ENCODE peak calls at places on chromosomes 2 and 18, in four cellular contexts. One of them, this sample, is unnamed.

GRCh38 chr2:148021059-148021985 is at the start of gene MBD5:
- DNase-seq in tibial nerve: peak; percentile 20
- DNase-seq in OCI-LY7: peak; percentile 71
- DNase-seq in GM13976: peak; percentile 43
- DNase-seq in this sample: peak; percentile 51

GRCh38 chr2:172253190-172254052 is 150.7 kb upstream of the DLX2 start:
- DNase-seq in tibial nerve: peak; percentile 31
- DNase-seq in OCI-LY7: no peak
- DNase-seq in GM13976: no peak
- DNase-seq in this sample: peak; percentile 60

GRCh38 chr2:214492152-214492551 is 81.3 kb downstream of the VWC2L start:
- DNase-seq in tibial nerve: no peak
- DNase-seq in OCI-LY7: no peak
- DNase-seq in GM13976: no peak
- DNase-seq in this sample: no peak

GRCh38 chr2:197919487-197919886 is 115.1 kb downstream of the PLCL1 start:
- DNase-seq in tibial nerve: no peak
- DNase-seq in OCI-LY7: no peak
- DNase-seq in GM13976: no peak
- DNase-seq in this sample: no peak

GRCh38 chr2:148990968-148991367 is 47.5 kb upstream of the LYPD6B start:
- DNase-seq in tibial nerve: no peak
- DNase-seq in OCI-LY7: no peak
- DNase-seq in GM13976: no peak
- DNase-seq in this sample: no peak

GRCh38 chr2:182360012-182360662 is 66.7 kb downstream of the PDE1A start:
- DNase-seq in tibial nerve: peak; percentile 19
- DNase-seq in OCI-LY7: no peak
- DNase-seq in GM13976: no peak
- DNase-seq in this sample: no peak

GRCh38 chr2:218501665-218502064 is 66.5 kb downstream of the USP37 start:
- DNase-seq in tibial nerve: no peak
- DNase-seq in OCI-LY7: no peak
- DNase-seq in GM13976: no peak
- DNase-seq in this sample: no peak

GRCh38 chr2:226836548-226836885 is 663 bp downstream of the RHBDD1 start:
- DNase-seq in tibial nerve: no peak
- DNase-seq in OCI-LY7: no peak
- DNase-seq in GM13976: no peak
- DNase-seq in this sample: no peak

GRCh38 chr18:59627414-59627813 is 69.8 kb downstream of the CCBE1 start:
- DNase-seq in tibial nerve: no peak
- DNase-seq in OCI-LY7: no peak
- DNase-seq in GM13976: no peak
- DNase-seq in this sample: no peak

GRCh38 chr2:233528182-233528581 is 38.4 kb downstream of the USP40 start:
- DNase-seq in tibial nerve: no peak
- DNase-seq in OCI-LY7: no peak
- DNase-seq in GM13976: no peak
- DNase-seq in this sample: no peak

GRCh38 chr2:127149384-127149783 is 42.4 kb upstream of the BIN1 start:
- DNase-seq in tibial nerve: no peak
- DNase-seq in OCI-LY7: no peak
- DNase-seq in GM13976: no peak
- DNase-seq in this sample: no peak

GRCh38 chr2:15298769-15299168 is 262.4 kb downstream of the NBAS start:
- DNase-seq in tibial nerve: no peak
- DNase-seq in OCI-LY7: no peak
- DNase-seq in GM13976: no peak
- DNase-seq in this sample: no peak

GRCh38 chr18:63159590-63159989 is 160.0 kb downstream of the BCL2 start:
- DNase-seq in tibial nerve: no peak
- DNase-seq in OCI-LY7: no peak
- DNase-seq in GM13976: no peak
- DNase-seq in this sample: no peak

GRCh38 chr2:162839419-162839818 is 852 bp upstream of the KCNH7 start:
- DNase-seq in tibial nerve: no peak
- DNase-seq in OCI-LY7: no peak
- DNase-seq in GM13976: peak; percentile 7
- DNase-seq in this sample: no peak

GRCh38 chr18:11310476-11311086 is 161.2 kb upstream of the PIEZO2 start:
- DNase-seq in tibial nerve: peak; percentile 59
- DNase-seq in OCI-LY7: peak; percentile 64
- DNase-seq in GM13976: peak; percentile 52
- DNase-seq in this sample: no peak

GRCh38 chr18:11307716-11308115 is 158.3 kb upstream of the PIEZO2 start:
- DNase-seq in tibial nerve: no peak
- DNase-seq in OCI-LY7: no peak
- DNase-seq in GM13976: no peak
- DNase-seq in this sample: no peak

GRCh38 chr18:11305507-11305906 is 156.1 kb upstream of the PIEZO2 start:
- DNase-seq in tibial nerve: no peak
- DNase-seq in OCI-LY7: no peak
- DNase-seq in GM13976: no peak
- DNase-seq in this sample: no peak

GRCh38 chr18:11308499-11308898 is 159.1 kb upstream of the PIEZO2 start:
- DNase-seq in tibial nerve: no peak
- DNase-seq in OCI-LY7: no peak
- DNase-seq in GM13976: no peak
- DNase-seq in this sample: no peak

GRCh38 chr18:11309172-11309571 is 159.8 kb upstream of the PIEZO2 start:
- DNase-seq in tibial nerve: no peak
- DNase-seq in OCI-LY7: peak; percentile 45
- DNase-seq in GM13976: no peak
- DNase-seq in this sample: no peak
- TF ChIP-seq CTCF in tibial nerve: no peak
- TF ChIP-seq CTCF in OCI-LY7: peak; percentile 59
- TF ChIP-seq CTCF in GM13976: peak; percentile 19
- TF ChIP-seq CTCF in this sample: no peak

DNA sequence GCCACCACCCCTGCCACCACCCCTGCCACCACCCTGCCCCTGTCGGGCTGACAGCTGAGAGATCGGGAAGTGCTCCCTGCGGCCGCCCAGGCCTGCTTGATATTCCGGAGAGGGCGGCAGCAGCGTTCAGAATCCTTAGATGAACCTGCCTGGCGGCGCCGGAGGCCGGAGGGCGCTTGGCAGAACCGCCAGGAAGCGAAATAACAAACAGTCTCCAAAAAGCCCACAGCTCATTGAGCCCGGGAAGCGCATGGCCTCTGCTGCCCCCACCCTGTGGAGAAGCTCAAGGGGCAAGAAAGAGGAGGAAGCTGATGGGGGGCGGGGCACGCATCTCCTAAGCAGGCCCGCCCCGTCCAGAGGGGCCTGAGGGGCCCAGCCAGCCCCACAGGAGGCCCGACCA is 92.2 kb upstream of the MBOAT2 start:
- DNase-seq in tibial nerve: no peak
- DNase-seq in OCI-LY7: no peak
- DNase-seq in GM13976: no peak
- DNase-seq in this sample: no peak
- TF ChIP-seq CTCF in tibial nerve: no peak
- TF ChIP-seq CTCF in OCI-LY7: no peak
- TF ChIP-seq CTCF in GM13976: no peak
- TF ChIP-seq CTCF in this sample: no peak

GRCh38 chr2:193861557-193861956 is 1666.8 kb upstream of the TMEFF2 start:
- DNase-seq in tibial nerve: no peak
- DNase-seq in OCI-LY7: no peak
- DNase-seq in GM13976: no peak
- DNase-seq in this sample: no peak
- TF ChIP-seq CTCF in tibial nerve: no peak
- TF ChIP-seq CTCF in OCI-LY7: peak; percentile 55
- TF ChIP-seq CTCF in GM13976: no peak
- TF ChIP-seq CTCF in this sample: no peak

GRCh38 chr2:158460632-158461297 is 4.0 kb downstream of the PKP4 start:
- DNase-seq in tibial nerve: no peak
- DNase-seq in OCI-LY7: no peak
- DNase-seq in GM13976: no peak
- DNase-seq in this sample: no peak
- TF ChIP-seq CTCF in tibial nerve: no peak
- TF ChIP-seq CTCF in OCI-LY7: peak; percentile 23
- TF ChIP-seq CTCF in GM13976: no peak
- TF ChIP-seq CTCF in this sample: no peak

GRCh38 chr2:108776475-108776874 is 10.1 kb upstream of the CCDC138 start:
- DNase-seq in tibial nerve: no peak
- DNase-seq in OCI-LY7: peak; percentile 26
- DNase-seq in GM13976: peak; percentile 47
- DNase-seq in this sample: no peak
- TF ChIP-seq CTCF in tibial nerve: no peak
- TF ChIP-seq CTCF in OCI-LY7: no peak
- TF ChIP-seq CTCF in GM13976: no peak
- TF ChIP-seq CTCF in this sample: no peak

DNA sequence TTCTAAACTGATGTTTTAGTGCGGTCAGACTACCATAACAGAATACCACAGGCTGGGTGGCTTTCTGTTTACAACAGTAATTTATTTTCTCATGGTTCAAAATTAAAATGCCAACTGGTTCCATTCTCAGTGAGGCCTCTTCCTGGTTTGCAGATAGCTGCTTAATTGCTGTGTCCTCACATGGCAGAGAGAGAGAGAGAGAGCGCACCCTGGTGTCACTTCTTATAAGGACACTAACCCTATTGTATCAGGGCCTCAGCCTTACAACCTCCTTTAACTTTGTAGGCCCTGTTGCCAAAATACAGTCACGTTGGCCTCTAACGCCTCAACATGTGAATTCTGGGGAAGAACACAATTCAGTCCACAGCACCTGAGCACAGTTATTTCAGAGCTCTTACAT is 37.5 kb upstream of the ZNF385B start:
- DNase-seq in tibial nerve: no peak
- DNase-seq in OCI-LY7: peak; percentile 92
- DNase-seq in GM13976: no peak
- DNase-seq in this sample: no peak
- TF ChIP-seq CTCF in tibial nerve: no peak
- TF ChIP-seq CTCF in OCI-LY7: peak; percentile 94
- TF ChIP-seq CTCF in GM13976: no peak
- TF ChIP-seq CTCF in this sample: no peak

DNA sequence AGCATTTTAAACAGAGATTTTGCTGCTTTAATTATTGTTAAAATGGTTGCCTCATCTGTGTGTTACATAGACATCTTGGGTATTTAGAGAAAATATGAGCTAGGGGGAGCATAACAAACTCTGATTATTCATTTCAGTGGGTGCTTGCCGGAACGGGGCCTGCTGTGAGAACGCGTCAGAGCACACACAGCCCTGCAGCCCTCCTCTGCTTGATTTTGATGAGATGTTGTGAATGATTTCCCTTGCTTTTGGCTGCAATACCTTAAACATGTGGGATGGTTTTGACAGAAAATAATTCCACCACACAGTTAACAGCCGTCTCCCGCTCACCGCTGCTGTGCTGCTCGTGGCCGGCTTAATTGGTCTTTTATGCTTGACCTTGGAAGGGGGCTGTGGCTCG is 50.0 kb upstream of the TXNDC2 start:
- DNase-seq in tibial nerve: no peak
- DNase-seq in OCI-LY7: no peak
- DNase-seq in GM13976: no peak
- DNase-seq in this sample: no peak
- TF ChIP-seq CTCF in tibial nerve: no peak
- TF ChIP-seq CTCF in OCI-LY7: no peak
- TF ChIP-seq CTCF in GM13976: no peak
- TF ChIP-seq CTCF in this sample: no peak

GRCh38 chr2:32043561-32043960 is 4.0 kb upstream of the DPY30 start:
- DNase-seq in tibial nerve: no peak
- DNase-seq in OCI-LY7: no peak
- DNase-seq in GM13976: no peak
- DNase-seq in this sample: no peak

DNA sequence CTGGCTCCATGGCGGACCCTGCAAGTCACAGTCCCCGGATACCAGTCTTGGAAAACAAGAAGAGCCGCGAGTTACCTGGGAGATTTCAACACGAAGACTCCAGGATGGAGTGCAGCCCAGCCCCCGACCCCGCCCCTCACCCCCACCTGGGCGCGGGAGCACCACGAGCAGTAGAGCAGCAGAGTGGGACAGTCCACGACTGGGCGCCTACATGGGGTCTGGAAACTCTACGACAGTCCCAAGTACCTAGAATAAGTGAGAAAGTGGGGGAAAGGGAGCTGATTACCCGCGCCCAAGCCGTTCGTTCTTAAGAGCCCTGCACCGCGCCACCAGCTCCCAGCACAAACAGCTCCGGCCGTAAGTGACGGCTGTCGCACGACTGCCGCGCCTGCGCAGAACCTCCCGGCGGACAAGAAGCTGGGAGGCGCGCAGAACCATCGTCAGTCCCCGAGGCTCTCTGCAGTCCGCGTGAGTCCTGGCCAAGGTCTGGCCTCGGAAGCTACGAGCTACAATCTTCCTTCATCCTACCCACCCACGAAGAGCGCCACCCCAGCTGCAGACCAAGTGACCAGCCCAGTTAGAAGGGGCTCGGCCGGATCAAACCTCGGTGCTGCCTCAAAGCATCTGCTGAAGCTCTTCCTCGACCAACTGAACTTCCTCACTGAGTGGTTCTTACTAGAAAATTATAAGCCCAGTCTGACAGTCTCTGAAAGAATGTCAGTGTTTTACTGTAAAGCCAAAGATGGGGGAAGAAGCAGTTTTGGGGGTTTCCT is at the start of gene DPY30:
- DNase-seq in tibial nerve: peak; percentile 86
- DNase-seq in OCI-LY7: peak; percentile 95
- DNase-seq in GM13976: peak; percentile 94
- DNase-seq in this sample: peak; percentile 88
- TF ChIP-seq CTCF in tibial nerve: no peak
- TF ChIP-seq CTCF in OCI-LY7: peak; percentile 19
- TF ChIP-seq CTCF in GM13976: no peak
- TF ChIP-seq CTCF in this sample: no peak

GRCh38 chr2:58595714-58596113 is 354.6 kb upstream of the FANCL start:
- DNase-seq in tibial nerve: no peak
- DNase-seq in OCI-LY7: no peak
- DNase-seq in GM13976: no peak
- DNase-seq in this sample: no peak

GRCh38 chr2:58598171-58598570 is 357.0 kb upstream of the FANCL start:
- DNase-seq in tibial nerve: no peak
- DNase-seq in OCI-LY7: no peak
- DNase-seq in GM13976: no peak
- DNase-seq in this sample: no peak

GRCh38 chr2:58594762-58595161 is 353.6 kb upstream of the FANCL start:
- DNase-seq in tibial nerve: no peak
- DNase-seq in OCI-LY7: no peak
- DNase-seq in GM13976: no peak
- DNase-seq in this sample: no peak

DNA sequence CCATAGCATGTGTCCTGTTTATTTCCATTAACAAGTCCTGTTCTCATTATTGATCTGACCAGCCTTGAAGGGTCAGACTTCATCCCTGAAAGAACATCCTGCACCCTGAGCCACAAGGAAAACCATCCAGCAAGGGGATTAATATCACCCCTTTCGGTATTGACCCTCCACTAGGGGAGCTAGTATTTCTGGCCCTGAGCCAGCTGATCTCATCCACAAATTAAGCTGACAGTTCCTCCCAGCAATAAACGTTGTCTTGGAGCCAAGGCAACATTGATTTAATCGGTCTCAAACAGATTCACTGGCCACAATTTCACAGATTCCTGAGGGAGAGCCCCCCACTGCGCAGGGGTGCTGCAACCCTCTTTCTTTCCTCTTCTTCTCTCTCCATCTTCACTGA is 353.1 kb upstream of the FANCL start:
- DNase-seq in tibial nerve: no peak
- DNase-seq in OCI-LY7: peak; percentile 1
- DNase-seq in GM13976: no peak
- DNase-seq in this sample: no peak
- TF ChIP-seq CTCF in tibial nerve: no peak
- TF ChIP-seq CTCF in OCI-LY7: peak; percentile 30
- TF ChIP-seq CTCF in GM13976: no peak
- TF ChIP-seq CTCF in this sample: no peak

GRCh38 chr2:132837764-132838163 is 167.8 kb upstream of the LYPD1 start:
- DNase-seq in tibial nerve: no peak
- DNase-seq in OCI-LY7: no peak
- DNase-seq in GM13976: no peak
- DNase-seq in this sample: no peak
- TF ChIP-seq CTCF in tibial nerve: no peak
- TF ChIP-seq CTCF in OCI-LY7: peak; percentile 9
- TF ChIP-seq CTCF in GM13976: no peak
- TF ChIP-seq CTCF in this sample: no peak